ENCODE peak calls at places on chromosomes 11 and 22, in four cellular contexts. C, Z, G and D are unnamed samples.
A peak's percentile ranks its signal among the peaks of the same experiment; 100 is the strongest.

GRCh38 chr22:49583886-49584505 is 243.7 kb downstream of the BRD1 start:
- DNase-seq in C (peak; percentile 22), G (peak; percentile 12), Z (no peak), D (peak; percentile 8)

GRCh38 chr22:25153961-25154685 is 45.5 kb upstream of the CRYBB3 start:
- DNase-seq in C (no peak), Z (peak; percentile 72), G (peak; percentile 63), D (peak; percentile 34)

GRCh38 chr11:78798567-78799170 is 224.0 kb upstream of the NARS2 start:
- DNase-seq in C (peak; percentile 72), Z (peak; percentile 73), G (peak; percentile 92), D (peak; percentile 74)

GRCh38 chr11:9754041-9754471 is 90.2 kb downstream of the SWAP70 start:
- DNase-seq in G (no peak), Z (no peak), C (no peak), D (no peak)

GRCh38 chr11:79336740-79337517 is 103.9 kb downstream of the TENM4 start:
- DNase-seq in G (peak; percentile 64), C (no peak), Z (no peak), D (no peak)

GRCh38 chr11:71999813-72000590 is 1.3 kb downstream of the IL18BP start:
- DNase-seq in C (no peak), Z (no peak), G (no peak), D (no peak)

GRCh38 chr11:69524291-69524882 is 42.9 kb downstream of the LINC01488 start:
- DNase-seq in C (no peak), G (peak; percentile 56), Z (peak; percentile 31), D (peak; percentile 39)

GRCh38 chr22:26550498-26551033 is 38.3 kb upstream of the TFIP11 start:
- DNase-seq in Z (peak; percentile 93), C (no peak), G (peak; percentile 65), D (no peak)

GRCh38 chr22:24950272-24950902 is 2.1 kb upstream of the KIAA1671 start:
- DNase-seq in Z (no peak), C (no peak), G (peak; percentile 94), D (peak; percentile 54)

GRCh38 chr11:130992788-130993187 is 76.5 kb upstream of the SNX19 start:
- DNase-seq in C (no peak), G (no peak), Z (no peak), D (no peak)

GRCh38 chr11:121500275-121500674 is 47.5 kb upstream of the SORL1-AS1 start:
- DNase-seq in Z (no peak), G (no peak), C (no peak), D (no peak)

GRCh38 chr11:69638941-69639681 is 1.8 kb upstream of the CCND1 start:
- DNase-seq in Z (peak; percentile 95), C (peak; percentile 93), G (peak; percentile 99), D (peak; percentile 100)

GRCh38 chr11:29019960-29020683 is 911.9 kb downstream of the METTL15 start:
- DNase-seq in Z (no peak), C (no peak), G (peak; percentile 63), D (peak; percentile 20)

GRCh38 chr11:61098778-61099177 is 3.5 kb upstream of the CD5 start:
- DNase-seq in C (no peak), Z (no peak), G (peak; percentile 10), D (no peak)

GRCh38 chr22:43994416-43994815 is 29.7 kb upstream of the PARVB start:
- DNase-seq in Z (no peak), G (no peak), C (peak; percentile 26), D (no peak)

GRCh38 chr22:43995057-43995685 is 28.9 kb upstream of the PARVB start:
- DNase-seq in Z (no peak), G (no peak), C (peak; percentile 40), D (no peak)

GRCh38 chr22:43996981-43997265 is 27.2 kb upstream of the PARVB start:
- DNase-seq in Z (no peak), C (peak; percentile 27), G (peak; percentile 76), D (no peak)

GRCh38 chr22:43995798-43996169 is 28.3 kb upstream of the PARVB start:
- DNase-seq in C (no peak), G (no peak), Z (no peak), D (no peak)

GRCh38 chr22:43996170-43996980 is 27.7 kb upstream of the PARVB start:
- DNase-seq in Z (peak; percentile 74), G (no peak), C (peak; percentile 55), D (no peak)
- H3K4me3 ChIP-seq in Z (peak overlapping the region; percentile 24), G (no peak overlapping the region), C (peak overlapping the region; percentile 34), D (no peak overlapping the region)

GRCh38 chr11:16861867-16862266 is 123.4 kb downstream of the C11orf58 start:
- DNase-seq in C (no peak), G (no peak), Z (no peak), D (no peak)
- H3K4me1 ChIP-seq in C (peaks cover 5% of the 10 kb centered on the region), G (peaks cover 13% of the 10 kb centered on the region), Z (no peaks in the 10 kb centered on the region), D (peaks cover 55% of the 10 kb centered on the region)

DNA sequence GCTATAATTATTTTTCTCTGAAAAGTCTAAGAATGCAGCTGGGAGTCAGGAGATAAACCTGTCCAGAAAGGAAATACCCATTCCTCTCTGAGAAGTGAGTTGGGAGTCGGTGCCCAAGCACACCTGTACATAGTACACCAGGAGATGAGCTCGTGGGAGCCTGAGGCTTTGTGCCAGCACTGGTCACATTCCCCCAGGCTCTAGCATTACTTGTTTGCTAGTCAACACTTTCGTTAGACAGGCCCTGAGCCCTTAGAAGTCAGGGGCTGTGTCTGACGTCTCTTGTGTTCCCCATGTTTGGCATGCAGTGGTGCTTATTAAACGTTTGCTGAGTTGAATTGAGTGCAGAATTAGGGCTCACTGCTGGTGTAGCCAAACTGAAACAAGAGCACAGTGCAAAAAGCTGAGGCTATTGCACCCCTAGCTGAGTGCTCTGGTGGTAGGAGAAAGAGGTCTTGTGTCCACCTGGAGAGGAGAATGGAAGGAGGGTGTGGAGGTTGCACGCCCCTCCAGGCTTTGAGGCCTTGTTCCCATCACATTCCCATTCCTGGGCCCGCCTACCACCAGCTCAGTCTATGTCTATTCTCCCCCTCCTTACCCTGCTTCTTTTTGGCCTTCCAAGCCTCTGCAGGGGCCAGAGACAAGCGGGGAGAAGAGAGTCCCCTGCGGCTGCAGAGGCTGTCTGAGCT is 6.8 kb downstream of the ROBO4 start:
- DNase-seq in G (no peak), Z (no peak), C (no peak), D (no peak)
- TF ChIP-seq CTCF in G (no peak), Z (no peak), C (no peak), D (no peak)

GRCh38 chr11:77127969-77128691 is at the start of gene MYO7A:
- DNase-seq in Z (peak; percentile 95), G (peak; percentile 89), C (peak; percentile 73), D (peak; percentile 99)
- H3K4me3 ChIP-seq in Z (peak within 1 kb of the TSS; percentile 61), G (peak within 1 kb of the TSS; percentile 77), C (peak within 1 kb of the TSS; percentile 54), D (peak within 1 kb of the TSS; percentile 47)

GRCh38 chr11:16856022-16856471 is 117.6 kb downstream of the C11orf58 start:
- DNase-seq in C (no peak), G (no peak), Z (no peak), D (no peak)

GRCh38 chr11:16853859-16854258 is 115.4 kb downstream of the C11orf58 start:
- DNase-seq in C (no peak), Z (no peak), G (no peak), D (no peak)

GRCh38 chr11:16859651-16860050 is 121.2 kb downstream of the C11orf58 start:
- DNase-seq in C (no peak), G (no peak), Z (no peak), D (peak; percentile 65)

GRCh38 chr11:16860632-16861031 is 122.2 kb downstream of the C11orf58 start:
- DNase-seq in Z (no peak), G (no peak), C (no peak), D (no peak)

DNA sequence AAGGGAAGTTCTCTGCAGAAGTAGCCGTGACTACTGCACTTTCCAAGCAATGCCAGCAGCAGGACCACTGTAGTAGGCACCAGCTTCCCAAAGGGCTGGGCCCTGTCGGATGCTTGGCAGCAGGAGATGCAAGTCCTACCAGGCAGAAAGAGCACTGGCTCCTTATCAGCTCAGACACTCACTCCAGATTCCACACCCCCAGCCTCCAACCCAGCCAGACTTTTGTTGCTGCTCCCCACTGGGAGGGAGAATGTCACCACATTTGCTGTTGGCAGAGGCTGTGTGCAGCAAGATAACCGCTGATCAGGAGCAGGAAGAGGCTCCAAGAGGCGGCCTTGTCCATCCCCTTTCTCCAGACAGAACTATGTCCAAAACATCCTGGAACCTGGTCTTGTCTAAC is 118.7 kb downstream of the C11orf58 start:
- DNase-seq in C (no peak), G (peak; percentile 71), Z (no peak), D (no peak)
- H3K4me1 ChIP-seq in C (no peaks in the 10 kb centered on the region), G (peaks cover 43% of the 10 kb centered on the region), Z (no peaks in the 10 kb centered on the region), D (peaks cover 34% of the 10 kb centered on the region)

GRCh38 chr11:63023851-63024648 is 8.4 kb upstream of the SLC22A8 start:
- DNase-seq in Z (peak; percentile 84), G (peak; percentile 95), C (peak; percentile 85), D (peak; percentile 84)
- TF ChIP-seq CTCF in Z (peak; percentile 99), G (peak; percentile 99), C (peak; percentile 99), D (peak; percentile 98)

DNA sequence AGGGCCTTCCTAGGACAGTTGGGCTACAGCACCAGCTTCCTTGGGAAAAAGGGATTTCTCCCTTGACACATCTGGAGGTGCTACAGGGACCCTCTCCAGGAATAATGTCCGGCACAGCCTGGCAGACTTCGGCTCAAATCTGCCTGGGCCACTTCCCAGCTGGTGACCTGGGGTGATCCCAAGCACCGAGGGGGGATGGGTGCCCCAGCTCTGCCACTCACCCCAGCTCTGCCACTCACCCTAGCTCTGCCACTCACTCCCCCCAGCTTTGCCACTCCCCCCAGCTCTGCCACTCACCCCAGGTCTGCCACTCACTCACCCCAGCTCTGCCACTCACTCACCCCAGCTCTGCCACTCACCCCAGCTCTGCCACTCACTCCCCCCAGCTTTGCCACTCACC is 9.9 kb downstream of the OSBPL5 start:
- DNase-seq in G (no peak), Z (peak; percentile 22), C (peak; percentile 27), D (no peak)
- H3K4me3 ChIP-seq in G (no peak overlapping the region), Z (no peak overlapping the region), C (no peak overlapping the region), D (no peak overlapping the region)

GRCh38 chr11:26227883-26228502 is 103.9 kb upstream of the ANO3 start:
- DNase-seq in G (no peak), C (no peak), Z (no peak), D (no peak)
- H3K4me1 ChIP-seq in G (no peaks in the 10 kb centered on the region), C (no peaks in the 10 kb centered on the region), Z (no peaks in the 10 kb centered on the region), D (no peaks in the 10 kb centered on the region)